ENCODE peak calls at places on chromosomes 16 and 17, in five cellular contexts. T is AG09309, X is AG04450, W is bronchial epithelial cell, S is choroid plexus epithelial cell. A is an unnamed sample.

GRCh38 chr17:78442648-78443128 is 64.2 kb downstream of the PGS1 start:
- DNase-seq in T (no peak), X (peak; percentile 34), W (no peak), S (peak; percentile 90), A (no peak)

GRCh38 chr16:58426960-58427359 is 34.7 kb downstream of the GINS3 start:
- DNase-seq in T (no peak), X (no peak), W (no peak), S (no peak), A (no peak)

GRCh38 chr17:35740997-35741931 is 9.8 kb downstream of the RASL10B start:
- DNase-seq in T (no peak), X (no peak), W (no peak), S (no peak), A (no peak)

GRCh38 chr16:4089251-4089810 is 26.9 kb downstream of the ADCY9 start:
- DNase-seq in T (no peak), X (no peak), W (no peak), S (no peak), A (no peak)

GRCh38 chr16:12228607-12229499 is 252.3 kb downstream of the SNX29 start:
- DNase-seq in T (peak; percentile 71), X (peak; percentile 20), W (peak; percentile 38), S (peak; percentile 76), A (no peak)

GRCh38 chr16:71338632-71339031 is 19.9 kb upstream of the CALB2 start:
- DNase-seq in T (no peak), X (no peak), W (peak; percentile 42), S (no peak), A (no peak)

GRCh38 chr17:55334285-55334684 is 69.5 kb downstream of the HLF start:
- DNase-seq in T (no peak), X (no peak), W (no peak), S (no peak), A (no peak)

GRCh38 chr17:7858487-7858832 is 657 bp downstream of the CYB5D1 start:
- DNase-seq in T (no peak), X (no peak), W (no peak), S (peak; percentile 50), A (no peak)

GRCh38 chr17:1082579-1082978 is 85.7 kb downstream of the TIMM22 start:
- DNase-seq in T (peak; percentile 14), X (no peak), W (no peak), S (no peak), A (peak; percentile 34)

GRCh38 chr16:17194190-17194780 is 276.5 kb downstream of the XYLT1 start:
- DNase-seq in T (no peak), X (no peak), W (no peak), S (no peak), A (no peak)

GRCh38 chr17:6523330-6523729 is 33.0 kb downstream of the PITPNM3 start:
- DNase-seq in T (no peak), X (no peak), W (peak; percentile 62), S (peak; percentile 68), A (no peak)

GRCh38 chr17:57724038-57724728 is 20.9 kb downstream of the CCDC182 start:
- DNase-seq in T (no peak), X (no peak), W (no peak), S (peak; percentile 5), A (no peak)

GRCh38 chr17:1710807-1711553 is 803 bp upstream of the TLCD2 start:
- DNase-seq in T (no peak), X (no peak), W (peak; percentile 44), S (no peak), A (no peak)

GRCh38 chr17:64442550-64442971 is 6.4 kb upstream of the MILR1 start:
- DNase-seq in T (no peak), X (no peak), W (no peak), S (no peak), A (no peak)

GRCh38 chr17:57649731-57650484 is 95.2 kb downstream of the CCDC182 start:
- DNase-seq in T (no peak), X (no peak), W (peak; percentile 10), S (peak; percentile 74), A (no peak)

GRCh38 chr17:81082177-81083073 is 47.5 kb downstream of the BAIAP2 start:
- DNase-seq in T (no peak), X (no peak), W (peak; percentile 64), S (no peak), A (no peak)

GRCh38 chr16:80570106-80570478 is 29.3 kb downstream of the DYNLRB2 start:
- DNase-seq in T (no peak), X (no peak), W (no peak), S (peak; percentile 78), A (no peak)

GRCh38 chr17:79422236-79422635 is 188.6 kb downstream of the RBFOX3 start:
- DNase-seq in T (no peak), X (no peak), W (no peak), S (no peak), A (no peak)

GRCh38 chr16:65524997-65525396 is 403.1 kb upstream of the CDH11 start:
- DNase-seq in T (no peak), X (peak; percentile 67), W (peak; percentile 50), S (peak; percentile 95), A (peak; percentile 86)

GRCh38 chr17:67052720-67053437 is 8.5 kb downstream of the CACNG1 start:
- DNase-seq in T (no peak), X (no peak), W (no peak), S (no peak), A (no peak)

GRCh38 chr17:36732351-36732750 is 131.0 kb downstream of the MRM1 start:
- DNase-seq in T (no peak), X (no peak), W (no peak), S (no peak), A (no peak)

GRCh38 chr17:57283203-57283971 is 27.1 kb downstream of the MSI2 start:
- DNase-seq in T (no peak), X (no peak), W (no peak), S (no peak), A (no peak)

GRCh38 chr17:41925991-41926590 is 4.3 kb upstream of the ODAD4 start:
- DNase-seq in T (no peak), X (no peak), W (no peak), S (no peak), A (no peak)

GRCh38 chr17:69466905-69467630 is 52.6 kb downstream of the MAP2K6 start:
- DNase-seq in T (no peak), X (no peak), W (peak; percentile 30), S (peak; percentile 87), A (peak; percentile 22)

GRCh38 chr17:59371426-59372099 is 40.1 kb downstream of the YPEL2 start:
- DNase-seq in T (no peak), X (no peak), W (no peak), S (peak; percentile 89), A (peak; percentile 81)

GRCh38 chr16:73092236-73092781 is 44.4 kb upstream of the ZFHX3 start:
- DNase-seq in T (no peak), X (no peak), W (no peak), S (peak; percentile 22), A (no peak)

GRCh38 chr17:29645516-29646051 is 22.9 kb upstream of the CORO6 start:
- DNase-seq in T (peak; percentile 64), X (peak; percentile 30), W (peak; percentile 17), S (peak; percentile 92), A (peak; percentile 91)

GRCh38 chr16:52825882-52826281 is 226.8 kb downstream of the CHD9NB start:
- DNase-seq in T (no peak), X (no peak), W (no peak), S (no peak), A (no peak)

GRCh38 chr17:44385287-44386181 is 3.9 kb downstream of the ITGA2B start:
- DNase-seq in T (no peak), X (peak; percentile 13), W (peak; percentile 58), S (peak; percentile 64), A (no peak)

GRCh38 chr17:74424658-74425057 is 7.2 kb upstream of the GPRC5C start:
- DNase-seq in T (no peak), X (no peak), W (no peak), S (no peak), A (no peak)

GRCh38 chr17:12318614-12319266 is 298.1 kb downstream of the MAP2K4 start:
- DNase-seq in T (no peak), X (no peak), W (no peak), S (no peak), A (no peak)

GRCh38 chr16:47904691-47905090 is 251.1 kb downstream of the ABCC12 start:
- DNase-seq in T (no peak), X (no peak), W (no peak), S (no peak), A (no peak)

GRCh38 chr17:3271072-3271848 is 26.9 kb downstream of the OR3A1 start:
- DNase-seq in T (no peak), X (no peak), W (no peak), S (no peak), A (no peak)
- H3K4me3 ChIP-seq in T (no peak overlapping the region), X (no peak overlapping the region), W (no peak overlapping the region), S (no peak overlapping the region), A (no peak overlapping the region)

GRCh38 chr17:4358154-4358553 is 8.3 kb downstream of the UBE2G1 start:
- DNase-seq in T (no peak), X (no peak), W (peak; percentile 66), S (no peak), A (no peak)

GRCh38 chr17:4357030-4357635 is 9.3 kb downstream of the UBE2G1 start:
- DNase-seq in T (no peak), X (no peak), W (no peak), S (peak; percentile 28), A (no peak)

GRCh38 chr17:4357671-4358070 is 8.8 kb downstream of the UBE2G1 start:
- DNase-seq in T (no peak), X (no peak), W (no peak), S (no peak), A (no peak)

DNA sequence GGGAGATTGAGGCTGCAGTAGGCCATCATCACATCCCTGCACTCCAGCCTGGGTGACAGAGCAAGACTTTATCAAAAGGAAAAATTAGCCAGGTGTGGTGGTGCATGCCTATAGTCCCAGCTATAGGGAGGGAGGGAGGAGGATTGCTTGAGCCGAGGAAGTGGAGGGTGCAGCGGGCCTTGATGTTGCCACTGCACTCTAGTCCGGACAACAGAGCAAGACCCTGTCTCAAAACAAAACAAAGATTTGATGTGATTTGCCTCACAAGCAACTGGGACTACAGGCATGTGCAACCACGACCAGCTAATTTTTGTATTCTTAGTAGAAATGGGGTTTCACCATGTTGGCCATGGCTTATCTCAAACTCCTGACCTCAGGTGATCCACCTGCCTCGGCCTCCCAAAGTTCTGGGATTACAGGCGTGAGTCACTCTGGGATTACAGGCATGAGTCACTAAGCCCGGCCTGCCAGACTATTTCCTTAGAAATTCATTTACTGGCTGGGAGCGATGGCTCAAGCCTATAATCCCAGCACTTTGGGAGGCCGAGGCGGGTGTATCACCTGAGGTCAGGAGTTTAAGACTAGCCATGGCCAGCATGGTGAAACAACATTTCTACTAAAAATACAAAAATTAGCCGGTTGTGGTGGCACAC is 11.5 kb downstream of the UBE2G1 start:
- DNase-seq in T (no peak), X (no peak), W (no peak), S (no peak), A (no peak)
- H3K4me3 ChIP-seq in T (no peak overlapping the region), X (no peak overlapping the region), W (no peak overlapping the region), S (no peak overlapping the region), A (no peak overlapping the region)

GRCh38 chr17:48081858-48082257 is 19.4 kb downstream of the CBX1 start:
- DNase-seq in T (no peak), X (no peak), W (no peak), S (no peak), A (no peak)

GRCh38 chr17:48071654-48072053 is 23.5 kb downstream of the NFE2L1 start:
- DNase-seq in T (no peak), X (no peak), W (no peak), S (no peak), A (no peak)

GRCh38 chr17:48074322-48075054 is 26.3 kb downstream of the NFE2L1 start:
- DNase-seq in T (peak; percentile 56), X (no peak), W (peak; percentile 68), S (peak; percentile 88), A (no peak)

GRCh38 chr17:48077555-48077954 is 23.7 kb downstream of the CBX1 start:
- DNase-seq in T (no peak), X (no peak), W (no peak), S (no peak), A (no peak)
- H3K4me3 ChIP-seq in T (no peak overlapping the region), X (no peak overlapping the region), W (no peak overlapping the region), S (no peak overlapping the region), A (no peak overlapping the region)

GRCh38 chr16:50065241-50065623 is 538 bp upstream of the HEATR3 start:
- DNase-seq in T (no peak), X (no peak), W (no peak), S (no peak), A (no peak)
- H3K4me3 ChIP-seq in T (peak overlapping the region; percentile 91), X (peak overlapping the region; percentile 39), W (peak overlapping the region; percentile 67), S (peak overlapping the region; percentile 31), A (peak overlapping the region; percentile 38)